ENCODE peak calls at places on chromosomes 13 and 19, in seven cellular contexts. R is sigmoid colon, U is Peyer's patch, C is right lobe of liver, V is stomach, O is endothelial cell of umbilical vein, N is A549. E is an unnamed sample.

GRCh38 chr13:74891610-74892009 is 590.4 kb downstream of the TBC1D4 start:
- DNase-seq in U (no peak), N (peak; percentile 60), C (no peak), V (no peak), R (no peak), O (peak; percentile 86), E (no peak)

GRCh38 chr19:45164577-45165335 is 4.0 kb upstream of the NKPD1 start:
- DNase-seq in O (peak; percentile 45), C (no peak), U (peak; percentile 77), N (peak; percentile 79), R (no peak), V (peak; percentile 82), E (peak; percentile 34)

GRCh38 chr19:41411682-41412265 is 14.2 kb downstream of the BCKDHA start:
- DNase-seq in U (no peak), O (no peak), R (no peak), C (no peak), N (no peak), V (no peak), E (no peak)

GRCh38 chr13:27293873-27294515 is 23.4 kb downstream of the RASL11A start:
- DNase-seq in V (no peak), O (no peak), U (no peak), C (no peak), N (no peak), R (no peak), E (no peak)

GRCh38 chr19:12665281-12665573 is 1.3 kb downstream of the MAN2B1 start:
- DNase-seq in O (no peak), C (peak; percentile 79), N (no peak), U (peak; percentile 89), R (no peak), V (peak; percentile 47), E (no peak)

GRCh38 chr13:27001705-27002104 is 169.9 kb downstream of the USP12 start:
- DNase-seq in N (no peak), O (no peak), V (no peak), C (no peak), U (peak; percentile 79), R (peak; percentile 48), E (no peak)

GRCh38 chr19:50205681-50206138 is 2.3 kb downstream of the MYH14 start:
- DNase-seq in V (peak; percentile 85), U (peak; percentile 91), N (no peak), R (no peak), O (no peak), C (peak; percentile 70), E (no peak)

GRCh38 chr13:89708013-89708412 is 1639.5 kb upstream of the MIR17HG start:
- DNase-seq in C (no peak), V (no peak), U (no peak), R (no peak), O (no peak), N (no peak), E (no peak)

GRCh38 chr19:47487551-47488515 is 3.8 kb upstream of the KPTN start:
- DNase-seq in N (no peak), U (no peak), R (peak; percentile 61), V (no peak), O (no peak), C (peak; percentile 36), E (no peak)

GRCh38 chr19:46844067-46844489 is 6.6 kb downstream of the AP2S1 start:
- DNase-seq in R (no peak), V (no peak), O (no peak), C (peak; percentile 16), U (no peak), N (no peak), E (no peak)

GRCh38 chr19:40932008-40932959 is 50.3 kb upstream of the CYP2A7 start:
- DNase-seq in N (no peak), O (no peak), R (no peak), C (no peak), U (no peak), V (no peak), E (no peak)

GRCh38 chr19:2524361-2524839 is 48.5 kb downstream of the GADD45B start:
- DNase-seq in C (no peak), U (no peak), N (no peak), O (no peak), R (no peak), V (no peak), E (no peak)

GRCh38 chr13:43356566-43356965 is 333.2 kb downstream of the DNAJC15 start:
- DNase-seq in O (no peak), C (no peak), R (no peak), U (no peak), N (no peak), V (no peak), E (no peak)

GRCh38 chr19:2533686-2534085 is 57.8 kb downstream of the GADD45B start:
- DNase-seq in C (no peak), U (no peak), N (no peak), V (no peak), R (no peak), O (peak; percentile 51), E (no peak)

GRCh38 chr13:52447815-52448552 is 2.5 kb downstream of the VPS36 start:
- DNase-seq in R (no peak), U (no peak), O (no peak), V (no peak), N (no peak), C (no peak), E (no peak)

GRCh38 chr13:29801737-29802305 is 48.6 kb downstream of the UBL3 start:
- DNase-seq in N (no peak), U (no peak), R (no peak), V (no peak), C (no peak), O (no peak), E (no peak)

DNA sequence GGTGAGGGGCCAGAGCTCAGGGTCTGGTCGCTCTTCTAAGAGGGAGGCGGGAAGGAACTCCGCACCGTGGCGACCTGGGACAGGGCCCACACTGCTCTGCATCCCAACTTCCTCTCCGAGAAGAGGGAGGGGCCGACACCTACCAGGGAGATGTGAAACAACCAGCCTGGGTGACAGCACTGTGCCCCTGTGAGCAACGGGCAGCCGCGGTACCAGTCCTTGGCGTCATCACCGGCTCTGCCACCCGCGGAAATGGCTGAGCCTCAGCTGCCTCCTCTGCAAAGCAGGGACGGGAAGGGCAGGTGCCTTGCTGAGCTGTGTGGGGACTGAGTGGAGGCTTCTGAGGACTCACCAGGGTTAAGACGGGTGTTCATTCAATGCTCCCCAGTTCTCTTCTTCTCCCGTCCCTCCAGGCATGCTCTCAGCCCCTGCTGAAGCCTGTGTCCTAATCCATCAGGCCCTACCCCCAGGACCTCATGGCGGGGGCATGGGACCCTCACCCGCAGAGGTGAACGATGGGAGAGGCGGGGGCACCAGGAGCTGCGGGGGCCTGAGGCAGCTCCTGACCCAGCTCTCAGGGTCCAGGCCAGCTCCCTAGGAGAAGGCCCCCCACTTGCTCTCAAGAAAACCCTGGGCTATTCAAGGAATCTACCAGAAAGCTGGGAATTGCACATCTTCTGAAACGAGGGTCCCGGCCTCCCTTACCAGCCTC is 9.3 kb downstream of the ZNF787 start:
- DNase-seq in C (no peak), U (peak; percentile 92), N (no peak), O (no peak), V (peak; percentile 72), R (peak; percentile 78), E (no peak)
- TF ChIP-seq POLR2A in C (no peak), U (no peak), N (no peak), O (no peak), V (no peak), R (no peak), E (no peak)

GRCh38 chr13:42063105-42063504 is 14.7 kb downstream of the DGKH start:
- DNase-seq in O (no peak), C (no peak), R (no peak), U (no peak), V (no peak), N (no peak), E (no peak)
- H3K4me1 ChIP-seq in O (peaks cover 6% of the 10 kb centered on the region), C (no peaks in the 10 kb centered on the region), R (no peaks in the 10 kb centered on the region), U (no peaks in the 10 kb centered on the region), V (no peaks in the 10 kb centered on the region), N (no peaks in the 10 kb centered on the region), E (no peaks in the 10 kb centered on the region)

GRCh38 chr13:42048323-42048624 is 174 bp upstream of the DGKH start:
- DNase-seq in U (no peak), N (no peak), C (no peak), O (no peak), R (no peak), V (no peak), E (no peak)

GRCh38 chr13:42049454-42049780 is 969 bp downstream of the DGKH start:
- DNase-seq in U (no peak), C (no peak), N (no peak), R (no peak), O (no peak), V (no peak), E (no peak)

GRCh38 chr13:42046448-42046847 is 2.0 kb upstream of the DGKH start:
- DNase-seq in C (no peak), O (no peak), V (no peak), R (no peak), N (no peak), U (no peak), E (no peak)

GRCh38 chr13:42047561-42048322 is 706 bp upstream of the DGKH start:
- DNase-seq in R (peak; percentile 70), C (peak; percentile 63), O (peak; percentile 63), V (peak; percentile 57), U (peak; percentile 70), N (peak; percentile 64), E (peak; percentile 44)

DNA sequence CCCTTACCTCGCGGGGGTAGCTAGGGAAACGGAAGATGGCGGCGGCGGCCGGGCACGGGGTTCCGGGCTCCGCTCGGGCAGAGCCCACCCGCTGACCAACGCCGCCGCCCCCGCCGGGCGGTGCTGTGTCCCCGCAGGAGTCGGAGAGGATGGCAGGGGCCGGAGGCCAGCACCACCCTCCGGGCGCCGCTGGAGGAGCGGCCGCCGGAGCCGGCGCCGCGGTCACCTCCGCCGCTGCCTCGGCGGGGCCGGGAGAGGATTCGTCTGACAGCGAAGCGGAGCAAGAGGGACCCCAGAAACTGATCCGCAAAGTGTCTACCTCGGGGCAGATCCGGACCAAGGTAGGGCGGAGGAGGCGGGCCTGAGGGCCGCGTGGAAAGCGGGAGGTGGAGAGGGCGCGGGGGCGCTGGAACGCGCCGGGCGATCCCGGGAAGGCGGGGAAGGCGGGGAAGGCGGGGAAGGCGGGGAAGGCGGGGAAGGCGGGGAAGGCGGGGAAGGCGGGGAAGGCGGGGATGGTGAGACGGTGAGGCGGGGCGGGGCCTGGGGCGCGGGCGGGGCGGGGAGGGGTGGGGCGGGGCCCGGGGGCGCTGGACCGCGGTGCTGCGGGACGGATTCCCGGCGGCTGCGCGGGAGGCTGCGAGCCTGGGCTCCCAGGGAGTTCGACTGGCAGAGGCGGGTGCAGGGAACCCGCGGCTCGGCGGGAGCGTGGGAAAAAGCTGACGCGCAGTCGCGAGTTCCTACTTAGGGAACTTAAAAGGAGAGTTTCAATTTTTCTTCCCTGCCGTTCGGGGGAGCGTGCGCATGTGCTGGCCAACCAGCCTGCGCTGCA is at the start of gene DGKH:
- DNase-seq in V (peak; percentile 85), N (peak; percentile 70), U (peak; percentile 86), C (peak; percentile 93), O (peak; percentile 71), R (peak; percentile 92), E (peak; percentile 87)
- TF ChIP-seq CTCF in V (no peak), N (peak; percentile 15), U (no peak), C (peak; percentile 9), O (no peak), R (no peak), E (no peak)

DNA sequence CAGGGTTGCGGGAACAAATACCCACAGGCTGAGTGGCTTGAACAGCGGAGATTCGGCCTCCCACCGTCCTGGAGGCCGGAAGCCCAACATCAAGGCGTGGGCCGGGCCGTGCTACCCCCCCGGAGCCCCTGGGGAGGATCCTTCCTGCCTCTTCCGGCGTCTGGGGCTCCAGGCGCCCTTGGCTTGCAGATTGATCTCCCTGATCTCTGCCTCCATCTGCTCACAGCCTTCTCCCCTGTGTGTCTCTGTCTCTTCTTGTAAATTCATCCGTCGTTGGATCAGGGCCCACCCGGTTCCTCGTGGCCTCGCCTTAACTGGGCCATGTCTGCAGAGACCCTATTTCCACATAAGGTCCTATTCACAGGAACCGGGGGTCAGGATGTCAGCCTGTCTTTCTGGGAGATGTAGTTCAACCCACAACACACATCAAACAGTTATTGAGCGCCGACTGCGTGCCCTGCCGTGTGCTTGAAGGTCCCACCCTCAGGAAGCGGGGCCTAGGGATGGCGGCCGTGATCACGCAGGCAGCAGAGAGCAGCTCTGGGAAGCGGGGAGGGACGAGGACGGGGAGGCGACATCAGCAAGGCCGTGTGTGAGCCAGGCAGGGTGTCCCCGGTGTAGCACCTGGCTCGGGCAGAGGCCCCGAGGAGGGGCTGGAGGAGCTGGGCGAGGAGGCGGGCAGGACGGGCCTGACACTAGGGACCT is 21.3 kb downstream of the HCN2 start:
- DNase-seq in V (peak; percentile 38), N (peak; percentile 58), C (no peak), O (no peak), U (peak; percentile 82), R (no peak), E (peak; percentile 41)
- TF ChIP-seq POLR2A in V (no peak), N (no peak), C (no peak), O (no peak), U (no peak), R (no peak), E (no peak)